ENCODE peak calls at places on chromosomes 13 and 19, in four cellular contexts. Q is WTC11, W is K562, U is HepG2. D is an unnamed sample.

GRCh38 chr19:58559275-58560006 is 1.0 kb upstream of the UBE2M start:
- DNase-seq in Q (peak), W (peak), U (peak), D (peak)

GRCh38 chr19:50401505-50402450 is 17.0 kb upstream of the SPIB start:
- DNase-seq in Q (no peak), W (no peak), U (no peak), D (no peak)

GRCh38 chr19:29881386-29881785 is 60.7 kb upstream of the URI1 start:
- DNase-seq in Q (no peak), W (no peak), U (no peak), D (no peak)

GRCh38 chr19:39498262-39499081 is at the start of gene DLL3:
- DNase-seq in Q (peak), W (peak), U (no peak), D (no peak)

GRCh38 chr13:48661112-48661511 is 7.4 kb downstream of the CYSLTR2 start:
- DNase-seq in Q (no peak), W (no peak), U (no peak), D (no peak)

GRCh38 chr13:86608739-86609138 is 809.5 kb upstream of the SLITRK6 start:
- DNase-seq in Q (no peak), W (no peak), U (no peak), D (no peak)

GRCh38 chr13:64273780-64274179 is 2858.1 kb upstream of the PCDH20 start:
- DNase-seq in Q (no peak), W (no peak), U (no peak), D (no peak)

GRCh38 chr19:13398780-13399726 is 107.2 kb downstream of the CACNA1A start:
- DNase-seq in Q (no peak), W (peak), U (no peak), D (no peak)

GRCh38 chr13:41915096-41915495 is 45.8 kb downstream of the VWA8 start:
- DNase-seq in Q (no peak), W (no peak), U (no peak), D (no peak)

GRCh38 chr19:54162241-54162805 is 2.8 kb upstream of the LENG1 start:
- DNase-seq in Q (peak), W (peak), U (no peak), D (no peak)

GRCh38 chr13:77310161-77310560 is 16.7 kb downstream of the MYCBP2 start:
- DNase-seq in Q (no peak), W (no peak), U (no peak), D (no peak)

GRCh38 chr19:32018014-32018413 is 327.4 kb upstream of the ZNF507 start:
- DNase-seq in Q (no peak), W (no peak), U (no peak), D (no peak)

GRCh38 chr13:75161804-75162203 is 320.2 kb downstream of the TBC1D4 start:
- DNase-seq in Q (peak), W (no peak), U (no peak), D (no peak)

GRCh38 chr13:100306444-100306999 is 217.6 kb downstream of the PCCA start:
- DNase-seq in Q (no peak), W (no peak), U (no peak), D (no peak)

GRCh38 chr13:37226966-37227365 is 121.5 kb upstream of the CSNK1A1L start:
- DNase-seq in Q (no peak), W (no peak), U (no peak), D (no peak)

GRCh38 chr13:40456397-40456958 is 210.0 kb downstream of the FOXO1 start:
- DNase-seq in Q (no peak), W (no peak), U (no peak), D (no peak)

GRCh38 chr13:75760182-75760981 is 124.3 kb downstream of the LMO7 start:
- DNase-seq in Q (no peak), W (no peak), U (peak), D (no peak)

GRCh38 chr19:40646564-40647254 is 43.7 kb downstream of the NUMBL start:
- DNase-seq in Q (no peak), W (peak), U (no peak), D (no peak)
- TF ChIP-seq CBFB in Q (no peak), W (no peak), U (no peak), D (no peak)

DNA sequence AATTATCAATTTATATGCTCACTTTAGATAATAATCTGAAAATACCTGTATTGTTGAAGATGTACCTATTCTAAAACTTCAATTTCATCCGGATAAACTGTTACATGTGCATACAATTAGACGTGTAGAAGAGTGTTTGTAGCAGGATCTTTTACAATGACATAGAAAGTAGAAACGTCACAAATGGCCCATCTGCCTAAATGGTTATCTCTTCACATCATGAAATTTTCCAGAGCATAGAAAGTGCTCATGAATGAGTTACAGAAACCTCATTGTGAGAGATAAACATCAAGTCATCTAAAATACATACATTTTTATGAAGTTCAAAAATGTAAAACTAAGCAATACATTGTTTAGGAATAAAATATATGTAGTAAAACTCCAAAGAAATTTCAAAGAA is 607.4 kb downstream of the GPC6 start:
- DNase-seq in Q (no peak), W (no peak), U (no peak), D (no peak)
- TF ChIP-seq CBFB in Q (no peak), W (no peak), U (no peak), D (no peak)

GRCh38 chr19:47026889-47027288 is 7.3 kb downstream of the NPAS1 start:
- DNase-seq in Q (no peak), W (no peak), U (no peak), D (no peak)

GRCh38 chr19:47024502-47024901 is 4.9 kb downstream of the NPAS1 start:
- DNase-seq in Q (no peak), W (no peak), U (no peak), D (no peak)

GRCh38 chr19:47026156-47026555 is 6.5 kb downstream of the NPAS1 start:
- DNase-seq in Q (no peak), W (no peak), U (no peak), D (no peak)

GRCh38 chr19:47028372-47028672 is 8.7 kb downstream of the NPAS1 start:
- DNase-seq in Q (no peak), W (no peak), U (no peak), D (no peak)

GRCh38 chr19:47027586-47028371 is 8.1 kb downstream of the NPAS1 start:
- DNase-seq in Q (no peak), W (no peak), U (no peak), D (no peak)
- TF ChIP-seq CBFB in Q (no peak), W (no peak), U (no peak), D (no peak)

DNA sequence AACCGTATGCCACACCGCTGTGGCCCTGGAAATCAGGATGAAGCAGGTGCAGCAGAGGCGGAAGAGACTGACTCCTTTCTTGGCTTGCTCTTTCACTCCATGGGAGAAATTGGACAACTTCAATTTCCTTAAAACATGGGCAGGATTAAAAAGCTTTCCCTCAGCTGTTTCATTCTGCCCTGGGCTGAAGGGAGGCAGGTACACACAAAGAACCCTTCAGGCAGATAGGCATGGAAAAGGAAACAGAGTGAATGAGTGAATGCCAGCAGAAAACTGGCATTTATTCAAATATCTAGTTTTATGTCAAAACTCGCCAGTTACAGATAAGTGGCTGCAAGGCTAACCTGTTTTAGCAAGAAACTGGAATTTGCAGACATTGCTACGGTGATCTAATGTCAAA is 71.0 kb upstream of the SLC15A1 start:
- DNase-seq in Q (no peak), W (no peak), U (no peak), D (no peak)
- TF ChIP-seq CBFB in Q (no peak), W (no peak), U (no peak), D (no peak)

GRCh38 chr19:16078759-16079707 is 2.7 kb downstream of the TPM4 start:
- DNase-seq in Q (no peak), W (peak), U (peak), D (peak)
- TF ChIP-seq CBFB in Q (no peak), W (no peak), U (no peak), D (peak)

GRCh38 chr13:46831588-46832194 is 34.7 kb upstream of the ESD start:
- DNase-seq in Q (peak), W (peak), U (peak), D (no peak)
- TF ChIP-seq CBFB in Q (no peak), W (no peak), U (no peak), D (no peak)

GRCh38 chr19:28686741-28687140 is 526.2 kb downstream of the UQCRFS1 start:
- DNase-seq in Q (no peak), W (no peak), U (no peak), D (no peak)
- TF ChIP-seq CBFB in Q (no peak), W (no peak), U (no peak), D (no peak)

DNA sequence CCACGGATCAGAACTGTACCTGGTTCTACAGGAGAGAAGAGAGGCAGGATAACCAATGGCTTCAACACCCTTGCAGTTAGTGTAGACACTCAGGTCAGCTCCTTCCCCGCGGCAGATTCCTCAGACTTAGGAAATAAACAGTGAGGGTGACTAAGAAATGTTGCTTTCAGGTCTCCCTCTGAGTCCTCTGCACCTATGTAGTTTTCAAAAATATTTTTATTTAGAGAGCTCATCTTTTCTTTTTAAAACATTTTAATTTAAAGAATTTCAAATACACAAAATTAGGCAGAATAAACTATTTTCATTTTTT is 195.2 kb downstream of the KLF12 start:
- DNase-seq in Q (no peak), W (no peak), U (no peak), D (no peak)
- TF ChIP-seq CBFB in Q (no peak), W (no peak), U (no peak), D (no peak)

GRCh38 chr13:51267581-51267980 is 45.4 kb downstream of the FAM124A start:
- DNase-seq in Q (no peak), W (no peak), U (no peak), D (no peak)

GRCh38 chr13:51266642-51267041 is 44.4 kb downstream of the FAM124A start:
- DNase-seq in Q (no peak), W (no peak), U (no peak), D (no peak)

GRCh38 chr13:51270606-51271005 is 48.4 kb downstream of the FAM124A start:
- DNase-seq in Q (no peak), W (no peak), U (no peak), D (no peak)

GRCh38 chr13:51271008-51271407 is 48.8 kb downstream of the FAM124A start:
- DNase-seq in Q (no peak), W (no peak), U (no peak), D (no peak)

DNA sequence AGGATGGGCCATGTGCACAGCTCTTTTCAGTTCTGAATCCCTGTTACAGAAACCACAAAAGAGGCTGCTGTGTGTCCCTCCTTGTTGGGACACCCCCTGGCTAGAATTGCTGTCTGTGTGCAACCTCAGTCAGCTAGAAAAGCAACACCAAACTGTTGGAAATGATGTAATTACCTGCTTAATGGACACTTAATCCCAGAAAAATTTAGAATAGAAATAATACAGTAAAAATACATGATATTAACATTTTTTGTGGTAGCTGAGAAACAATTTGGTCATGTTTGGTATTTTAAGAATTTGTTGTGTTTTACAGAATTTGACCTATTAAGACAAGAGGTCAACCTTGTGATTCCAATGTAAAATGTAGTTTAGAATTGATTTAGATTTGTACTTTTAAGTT is 46.8 kb downstream of the FAM124A start:
- DNase-seq in Q (no peak), W (no peak), U (no peak), D (no peak)
- TF ChIP-seq CBFB in Q (no peak), W (no peak), U (no peak), D (no peak)

GRCh38 chr13:112150352-112150751 is 83.4 kb downstream of the SOX1 start:
- DNase-seq in Q (no peak), W (no peak), U (no peak), D (no peak)
- TF ChIP-seq CBFB in Q (no peak), W (no peak), U (no peak), D (no peak)